ENCODE peak calls at places on chromosomes 6 and 20, in six cellular contexts. One of them, this sample, is unnamed.

GRCh38 chr6:80250391-80250997 is 144.0 kb downstream of the BCKDHB start:
- DNase-seq in tibial nerve: no peak
- DNase-seq in fibroblast of mammary gland: peak
- DNase-seq in cardiac muscle cell: peak
- DNase-seq in AG04450: no peak
- DNase-seq in HL-60: no peak
- DNase-seq in this sample: no peak

GRCh38 chr20:64116016-64116415 is 8.7 kb upstream of the NPBWR2 start:
- DNase-seq in tibial nerve: no peak
- DNase-seq in fibroblast of mammary gland: no peak
- DNase-seq in cardiac muscle cell: no peak
- DNase-seq in AG04450: no peak
- DNase-seq in HL-60: no peak
- DNase-seq in this sample: no peak

GRCh38 chr20:48163521-48163920 is 378.2 kb upstream of the SULF2 start:
- DNase-seq in tibial nerve: no peak
- DNase-seq in fibroblast of mammary gland: no peak
- DNase-seq in cardiac muscle cell: no peak
- DNase-seq in AG04450: no peak
- DNase-seq in HL-60: no peak
- DNase-seq in this sample: no peak

GRCh38 chr6:20952605-20953004 is 418.3 kb downstream of the CDKAL1 start:
- DNase-seq in tibial nerve: no peak
- DNase-seq in fibroblast of mammary gland: peak
- DNase-seq in cardiac muscle cell: peak
- DNase-seq in AG04450: peak
- DNase-seq in HL-60: no peak
- DNase-seq in this sample: peak

GRCh38 chr20:50574108-50574507 is 63.9 kb downstream of the PTPN1 start:
- DNase-seq in tibial nerve: no peak
- DNase-seq in fibroblast of mammary gland: no peak
- DNase-seq in cardiac muscle cell: no peak
- DNase-seq in AG04450: no peak
- DNase-seq in HL-60: no peak
- DNase-seq in this sample: no peak

GRCh38 chr6:119612176-119612870 is 262.8 kb upstream of the MAN1A1 start:
- DNase-seq in tibial nerve: no peak
- DNase-seq in fibroblast of mammary gland: no peak
- DNase-seq in cardiac muscle cell: peak
- DNase-seq in AG04450: no peak
- DNase-seq in HL-60: no peak
- DNase-seq in this sample: no peak

GRCh38 chr20:4702562-4703280 is 19.0 kb upstream of the PRND start:
- DNase-seq in tibial nerve: no peak
- DNase-seq in fibroblast of mammary gland: no peak
- DNase-seq in cardiac muscle cell: no peak
- DNase-seq in AG04450: no peak
- DNase-seq in HL-60: no peak
- DNase-seq in this sample: no peak

GRCh38 chr20:24781061-24781980 is 167.7 kb upstream of the CST7 start:
- DNase-seq in tibial nerve: no peak
- DNase-seq in fibroblast of mammary gland: peak
- DNase-seq in cardiac muscle cell: peak
- DNase-seq in AG04450: no peak
- DNase-seq in HL-60: no peak
- DNase-seq in this sample: peak

GRCh38 chr6:126307859-126308258 is 32.1 kb upstream of the CENPW start:
- DNase-seq in tibial nerve: no peak
- DNase-seq in fibroblast of mammary gland: peak
- DNase-seq in cardiac muscle cell: peak
- DNase-seq in AG04450: peak
- DNase-seq in HL-60: no peak
- DNase-seq in this sample: peak

GRCh38 chr6:133707456-133707855 is 181.5 kb upstream of the TCF21 start:
- DNase-seq in tibial nerve: no peak
- DNase-seq in fibroblast of mammary gland: peak
- DNase-seq in cardiac muscle cell: peak
- DNase-seq in AG04450: peak
- DNase-seq in HL-60: no peak
- DNase-seq in this sample: peak

GRCh38 chr6:115838763-115839401 is 221.8 kb downstream of the FRK start:
- DNase-seq in tibial nerve: peak
- DNase-seq in fibroblast of mammary gland: peak
- DNase-seq in cardiac muscle cell: peak
- DNase-seq in AG04450: no peak
- DNase-seq in HL-60: peak
- DNase-seq in this sample: peak

GRCh38 chr6:102215425-102215824 is 821.9 kb downstream of the GRIK2 start:
- DNase-seq in tibial nerve: no peak
- DNase-seq in fibroblast of mammary gland: no peak
- DNase-seq in cardiac muscle cell: no peak
- DNase-seq in AG04450: no peak
- DNase-seq in HL-60: no peak
- DNase-seq in this sample: no peak

GRCh38 chr20:63808145-63808724 is 22.8 kb downstream of the ZBTB46 start:
- DNase-seq in tibial nerve: no peak
- DNase-seq in fibroblast of mammary gland: no peak
- DNase-seq in cardiac muscle cell: no peak
- DNase-seq in AG04450: no peak
- DNase-seq in HL-60: no peak
- DNase-seq in this sample: no peak

GRCh38 chr6:160462551-160463109 is 114.5 kb downstream of the SLC22A3 start:
- DNase-seq in tibial nerve: no peak
- DNase-seq in fibroblast of mammary gland: peak
- DNase-seq in cardiac muscle cell: peak
- DNase-seq in AG04450: peak
- DNase-seq in HL-60: peak
- DNase-seq in this sample: peak

GRCh38 chr20:33407796-33408195 is 6.5 kb upstream of the CDK5RAP1 start:
- DNase-seq in tibial nerve: no peak
- DNase-seq in fibroblast of mammary gland: no peak
- DNase-seq in cardiac muscle cell: no peak
- DNase-seq in AG04450: no peak
- DNase-seq in HL-60: no peak
- DNase-seq in this sample: no peak

GRCh38 chr20:2358006-2358405 is 22.7 kb upstream of the TGM6 start:
- DNase-seq in tibial nerve: no peak
- DNase-seq in fibroblast of mammary gland: no peak
- DNase-seq in cardiac muscle cell: no peak
- DNase-seq in AG04450: no peak
- DNase-seq in HL-60: no peak
- DNase-seq in this sample: peak

GRCh38 chr6:42140756-42141602 is 1.4 kb downstream of the C6orf132 start:
- DNase-seq in tibial nerve: peak
- DNase-seq in fibroblast of mammary gland: peak
- DNase-seq in cardiac muscle cell: peak
- DNase-seq in AG04450: no peak
- DNase-seq in HL-60: no peak
- DNase-seq in this sample: peak

GRCh38 chr20:41141153-41141815 is 3.9 kb downstream of the PLCG1 start:
- DNase-seq in tibial nerve: peak
- DNase-seq in fibroblast of mammary gland: peak
- DNase-seq in cardiac muscle cell: peak
- DNase-seq in AG04450: no peak
- DNase-seq in HL-60: no peak
- DNase-seq in this sample: no peak

GRCh38 chr6:47484616-47485015 is 7.0 kb downstream of the CD2AP start:
- DNase-seq in tibial nerve: no peak
- DNase-seq in fibroblast of mammary gland: peak
- DNase-seq in cardiac muscle cell: peak
- DNase-seq in AG04450: peak
- DNase-seq in HL-60: no peak
- DNase-seq in this sample: peak

GRCh38 chr6:1527098-1527497 is 82.6 kb upstream of the FOXC1 start:
- DNase-seq in tibial nerve: peak
- DNase-seq in fibroblast of mammary gland: peak
- DNase-seq in cardiac muscle cell: peak
- DNase-seq in AG04450: peak
- DNase-seq in HL-60: no peak
- DNase-seq in this sample: peak

GRCh38 chr6:82712826-82713225 is 349.2 kb downstream of the TPBG start:
- DNase-seq in tibial nerve: no peak
- DNase-seq in fibroblast of mammary gland: peak
- DNase-seq in cardiac muscle cell: peak
- DNase-seq in AG04450: no peak
- DNase-seq in HL-60: no peak
- DNase-seq in this sample: peak

GRCh38 chr6:148657053-148657452 is 89.8 kb upstream of the UST start:
- DNase-seq in tibial nerve: no peak
- DNase-seq in fibroblast of mammary gland: peak
- DNase-seq in cardiac muscle cell: peak
- DNase-seq in AG04450: peak
- DNase-seq in HL-60: peak
- DNase-seq in this sample: peak

GRCh38 chr6:75930954-75931689 is 141.3 kb downstream of the IMPG1 start:
- DNase-seq in tibial nerve: no peak
- DNase-seq in fibroblast of mammary gland: peak
- DNase-seq in cardiac muscle cell: no peak
- DNase-seq in AG04450: no peak
- DNase-seq in HL-60: no peak
- DNase-seq in this sample: no peak

GRCh38 chr20:3349786-3350185 is 57.7 kb downstream of the DNAAF9 start:
- DNase-seq in tibial nerve: no peak
- DNase-seq in fibroblast of mammary gland: no peak
- DNase-seq in cardiac muscle cell: peak
- DNase-seq in AG04450: no peak
- DNase-seq in HL-60: no peak
- DNase-seq in this sample: no peak

GRCh38 chr6:11730645-11731044 is 48.0 kb downstream of the ADTRP start:
- DNase-seq in tibial nerve: no peak
- DNase-seq in fibroblast of mammary gland: no peak
- DNase-seq in cardiac muscle cell: no peak
- DNase-seq in AG04450: no peak
- DNase-seq in HL-60: no peak
- DNase-seq in this sample: no peak

GRCh38 chr20:46571418-46571817 is 21.0 kb upstream of the OCSTAMP start:
- DNase-seq in tibial nerve: no peak
- DNase-seq in fibroblast of mammary gland: no peak
- DNase-seq in cardiac muscle cell: no peak
- DNase-seq in AG04450: no peak
- DNase-seq in HL-60: no peak
- DNase-seq in this sample: no peak

GRCh38 chr6:22954749-22955385 is 385.5 kb downstream of the HDGFL1 start:
- DNase-seq in tibial nerve: no peak
- DNase-seq in fibroblast of mammary gland: peak
- DNase-seq in cardiac muscle cell: peak
- DNase-seq in AG04450: no peak
- DNase-seq in HL-60: no peak
- DNase-seq in this sample: peak

DNA sequence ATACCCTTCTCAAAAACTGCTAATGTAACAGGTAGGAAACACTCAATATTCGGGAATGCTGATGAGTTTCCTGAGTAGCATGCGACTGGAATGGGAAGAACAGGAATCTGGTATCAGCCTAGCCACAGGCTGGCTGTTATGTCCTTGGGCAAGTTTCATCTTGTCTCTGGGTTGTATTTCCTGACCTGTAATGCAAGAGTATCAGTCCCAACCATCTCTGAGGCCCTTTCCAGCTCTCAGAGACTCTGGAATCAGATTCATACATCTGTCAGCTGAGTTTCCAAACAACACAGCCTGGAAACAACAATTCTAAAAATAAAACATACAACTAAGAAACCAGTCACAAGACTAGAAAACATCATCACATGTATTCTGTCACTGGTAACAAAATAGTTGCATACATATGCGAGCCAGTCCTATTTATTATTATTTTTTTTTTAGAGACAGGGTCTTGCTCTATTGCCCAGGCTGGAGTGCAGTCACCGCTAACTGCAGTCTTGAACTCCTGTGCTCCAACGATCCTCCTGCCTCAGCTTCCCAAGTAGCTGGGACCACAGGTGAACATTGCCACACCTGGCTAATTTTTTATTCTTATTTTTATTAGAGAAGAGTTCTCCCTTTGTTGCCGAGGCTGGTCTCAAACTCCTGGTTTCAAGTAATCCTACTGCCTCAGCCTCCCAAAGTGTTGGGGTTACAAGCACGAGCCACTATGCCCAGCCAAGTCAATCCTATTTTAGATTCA is 16.7 kb upstream of the TFAP2A start:
- DNase-seq in tibial nerve: no peak
- DNase-seq in fibroblast of mammary gland: no peak
- DNase-seq in cardiac muscle cell: no peak
- DNase-seq in AG04450: no peak
- DNase-seq in HL-60: no peak
- DNase-seq in this sample: peak
- H3K4me3 ChIP-seq in tibial nerve: no peak
- H3K4me3 ChIP-seq in fibroblast of mammary gland: no peak
- H3K4me3 ChIP-seq in cardiac muscle cell: no peak
- H3K4me3 ChIP-seq in AG04450: no peak
- H3K4me3 ChIP-seq in HL-60: no peak
- H3K4me3 ChIP-seq in this sample: no peak

DNA sequence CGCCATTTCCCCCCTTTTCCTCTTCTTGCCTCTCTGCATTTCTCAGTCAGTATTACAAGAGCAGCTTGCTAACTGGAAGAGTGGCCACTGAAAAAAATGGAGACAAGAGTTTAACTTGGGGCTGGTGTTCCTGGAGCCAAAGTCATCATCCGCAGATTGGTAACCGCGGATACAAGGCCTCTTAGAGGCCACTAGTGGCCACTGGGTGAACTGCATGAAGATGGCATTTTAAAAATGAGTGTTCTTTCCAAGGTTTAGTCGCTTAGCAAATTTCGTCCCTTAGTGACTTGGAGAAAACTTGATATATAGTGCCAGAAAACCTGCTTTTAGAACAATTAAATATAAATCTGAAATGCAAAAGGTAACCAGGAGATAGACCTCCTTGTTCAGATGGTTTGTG is 4.8 kb downstream of the F13A1 start:
- DNase-seq in tibial nerve: peak
- DNase-seq in fibroblast of mammary gland: peak
- DNase-seq in cardiac muscle cell: peak
- DNase-seq in AG04450: no peak
- DNase-seq in HL-60: no peak
- DNase-seq in this sample: peak
- TF ChIP-seq CTCF in tibial nerve: peak
- TF ChIP-seq CTCF in fibroblast of mammary gland: peak
- TF ChIP-seq CTCF in cardiac muscle cell: peak
- TF ChIP-seq CTCF in AG04450: peak
- TF ChIP-seq CTCF in HL-60: peak
- TF ChIP-seq CTCF in this sample: peak

GRCh38 chr6:35931120-35931561 is 10.2 kb upstream of the SRPK1 start:
- DNase-seq in tibial nerve: no peak
- DNase-seq in fibroblast of mammary gland: no peak
- DNase-seq in cardiac muscle cell: no peak
- DNase-seq in AG04450: no peak
- DNase-seq in HL-60: no peak
- DNase-seq in this sample: no peak
- H3K4me3 ChIP-seq in tibial nerve: no peak
- H3K4me3 ChIP-seq in fibroblast of mammary gland: no peak
- H3K4me3 ChIP-seq in cardiac muscle cell: no peak
- H3K4me3 ChIP-seq in AG04450: no peak
- H3K4me3 ChIP-seq in HL-60: no peak
- H3K4me3 ChIP-seq in this sample: no peak

DNA sequence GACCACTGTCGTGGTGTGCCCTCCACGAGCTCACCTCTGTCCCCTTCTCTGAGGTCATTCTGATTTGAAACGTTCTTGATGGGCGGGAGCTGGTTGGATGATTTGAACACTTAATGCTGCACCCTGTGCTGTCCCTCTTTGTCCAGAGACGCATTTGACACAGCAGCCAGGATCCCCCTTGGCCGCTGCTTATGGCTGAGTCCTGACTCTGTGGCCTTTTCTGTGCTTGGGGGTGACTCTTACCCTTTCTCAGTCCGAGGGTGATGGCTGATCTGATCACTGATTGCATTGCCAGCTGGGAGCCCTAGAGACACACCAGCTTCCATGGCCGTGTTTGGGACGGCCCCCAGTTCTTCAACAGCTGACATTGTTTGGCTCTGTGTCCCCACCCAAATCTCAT is 43.5 kb upstream of the FRMD1 start:
- DNase-seq in tibial nerve: no peak
- DNase-seq in fibroblast of mammary gland: no peak
- DNase-seq in cardiac muscle cell: no peak
- DNase-seq in AG04450: no peak
- DNase-seq in HL-60: no peak
- DNase-seq in this sample: no peak
- TF ChIP-seq CTCF in tibial nerve: no peak
- TF ChIP-seq CTCF in fibroblast of mammary gland: no peak
- TF ChIP-seq CTCF in cardiac muscle cell: no peak
- TF ChIP-seq CTCF in AG04450: no peak
- TF ChIP-seq CTCF in HL-60: no peak
- TF ChIP-seq CTCF in this sample: no peak